ENCODE peak calls at places on chromosomes 16 and 17, in seven cellular contexts. G is nucleus accumbens, C is NCI-H1092, B is PC-9, L is lung, N is NCI-H460, F is heart right ventricle. J is an unnamed sample.

GRCh38 chr16:1941924-1942809 is 832 bp downstream of the MSRB1 start:
- DNase-seq in G (no peak), C (no peak), B (peak; percentile 63), L (peak; percentile 61), N (no peak), F (no peak), J (no peak)

GRCh38 chr16:87265261-87265660 is 51.9 kb downstream of the C16orf95 start:
- DNase-seq in G (no peak), C (no peak), B (no peak), L (no peak), N (no peak), F (no peak), J (no peak)

GRCh38 chr17:50560931-50561750 is 626 bp downstream of the CACNA1G start:
- DNase-seq in G (no peak), C (no peak), B (no peak), L (no peak), N (no peak), F (no peak), J (no peak)

GRCh38 chr16:11563493-11564040 is 23.2 kb downstream of the LITAF start:
- DNase-seq in G (no peak), C (no peak), B (no peak), L (no peak), N (no peak), F (no peak), J (no peak)

GRCh38 chr16:80580109-80580832 is 39.5 kb downstream of the DYNLRB2 start:
- DNase-seq in G (no peak), C (no peak), B (no peak), L (no peak), N (no peak), F (no peak), J (peak; percentile 91)

GRCh38 chr16:12462690-12463646 is 340.7 kb downstream of the CPPED1 start:
- DNase-seq in G (no peak), C (no peak), B (no peak), L (no peak), N (no peak), F (no peak), J (peak; percentile 79)

GRCh38 chr16:86529160-86529559 is 18.8 kb downstream of the FOXF1 start:
- DNase-seq in G (no peak), C (no peak), B (no peak), L (no peak), N (no peak), F (no peak), J (no peak)

GRCh38 chr16:82456683-82457082 is 170.1 kb upstream of the CDH13 start:
- DNase-seq in G (peak; percentile 28), C (peak; percentile 70), B (peak; percentile 25), L (peak; percentile 59), N (peak; percentile 64), F (peak; percentile 26), J (peak; percentile 41)

GRCh38 chr17:42683407-42684031 is 1.2 kb downstream of the CNTNAP1 start:
- DNase-seq in G (peak; percentile 75), C (no peak), B (no peak), L (no peak), N (no peak), F (no peak), J (peak; percentile 51)

J was measured in astrocyte.